ENCODE peak calls at places on chromosomes 4 and X, in five cellular contexts. K is right atrium auricular region, Z is HCT116, L is kidney, Q is ascending aorta. U is an unnamed sample.

GRCh38 chr4:149404143-149404542 is 411.5 kb downstream of the IQCM start:
- DNase-seq in L (no peak), Q (no peak), K (no peak), Z (no peak), U (no peak)

GRCh38 chr4:123750044-123750443 is 353.4 kb downstream of the SPRY1 start:
- DNase-seq in Q (no peak), K (no peak), Z (no peak), L (no peak), U (no peak)

GRCh38 chr4:155946486-155946885 is 7.2 kb downstream of the CTSO start:
- DNase-seq in Q (no peak), Z (no peak), L (no peak), K (no peak), U (no peak)

GRCh38 chrX:153924149-153924861 is 1.8 kb downstream of the ARHGAP4 start:
- DNase-seq in L (peak; percentile 75), K (no peak), Z (no peak), Q (no peak), U (no peak)

GRCh38 chr4:102858828-102859464 is 9.8 kb upstream of the CISD2 start:
- DNase-seq in L (no peak), Q (no peak), K (no peak), Z (no peak), U (no peak)

GRCh38 chr4:98345838-98346237 is 84.7 kb downstream of the RAP1GDS1 start:
- DNase-seq in L (no peak), Z (no peak), Q (no peak), K (no peak), U (no peak)

GRCh38 chr4:106986486-106986885 is 49.6 kb downstream of the DKK2 start:
- DNase-seq in L (no peak), Q (no peak), K (no peak), Z (no peak), U (no peak)

GRCh38 chr4:143246977-143247376 is 62.3 kb downstream of the USP38 start:
- DNase-seq in L (no peak), Z (no peak), K (no peak), Q (no peak), U (no peak)

GRCh38 chr4:145545538-145546224 is 64.0 kb downstream of the SMAD1 start:
- DNase-seq in Q (no peak), K (no peak), L (no peak), Z (peak; percentile 41), U (no peak)

GRCh38 chrX:149527705-149528104 is 13.1 kb upstream of the EOLA1 start:
- DNase-seq in L (no peak), Z (no peak), Q (no peak), K (no peak), U (no peak)

GRCh38 chr4:99998062-99998880 is 48.2 kb upstream of the H2AZ1 start:
- DNase-seq in K (no peak), Q (no peak), L (no peak), Z (peak; percentile 37), U (no peak)

GRCh38 chr4:169800541-169800940 is 42.8 kb upstream of the HPF1 start:
- DNase-seq in Z (no peak), Q (no peak), L (no peak), K (no peak), U (no peak)

GRCh38 chr4:40307627-40308497 is 27.3 kb upstream of the CHRNA9 start:
- DNase-seq in L (no peak), K (no peak), Z (no peak), Q (no peak), U (no peak)

GRCh38 chr4:139898293-139898692 is 232.7 kb downstream of the MGST2 start:
- DNase-seq in Q (no peak), L (no peak), K (no peak), Z (no peak), U (no peak)

GRCh38 chr4:76434901-76435688 is at the start of gene SHROOM3:
- DNase-seq in Q (no peak), L (no peak), Z (no peak), K (no peak), U (no peak)

GRCh38 chrX:2928583-2929434 is at the start of gene ARSD:
- DNase-seq in K (peak; percentile 88), Z (peak; percentile 55), Q (peak; percentile 82), L (peak; percentile 99), U (peak; percentile 61)
- H3K27ac ChIP-seq in K (peak within 1 kb of the TSS; percentile 93), Z (peak within 1 kb of the TSS; percentile 84), Q (peak within 1 kb of the TSS; percentile 99), L (peak within 1 kb of the TSS; percentile 84), U (peak within 1 kb of the TSS; percentile 78)

GRCh38 chrX:19168609-19169008 is 46.3 kb upstream of the ADGRG2 start:
- DNase-seq in K (no peak), Z (no peak), L (no peak), Q (no peak), U (no peak)
- H3K36me3 ChIP-seq in K (no peaks in the 10 kb centered on the region), Z (no peaks in the 10 kb centered on the region), L (no peaks in the 10 kb centered on the region), Q (no peaks in the 10 kb centered on the region), U (no peaks in the 10 kb centered on the region)

GRCh38 chr4:5708171-5708828 is at the start of gene EVC2:
- DNase-seq in Z (no peak), L (peak; percentile 92), Q (no peak), K (peak; percentile 79), U (no peak)
- H3K27ac ChIP-seq in Z (no peak within 1 kb of the TSS), L (peak within 1 kb of the TSS; percentile 43), Q (peak within 1 kb of the TSS; percentile 96), K (peak within 1 kb of the TSS; percentile 84), U (no peak within 1 kb of the TSS)

DNA sequence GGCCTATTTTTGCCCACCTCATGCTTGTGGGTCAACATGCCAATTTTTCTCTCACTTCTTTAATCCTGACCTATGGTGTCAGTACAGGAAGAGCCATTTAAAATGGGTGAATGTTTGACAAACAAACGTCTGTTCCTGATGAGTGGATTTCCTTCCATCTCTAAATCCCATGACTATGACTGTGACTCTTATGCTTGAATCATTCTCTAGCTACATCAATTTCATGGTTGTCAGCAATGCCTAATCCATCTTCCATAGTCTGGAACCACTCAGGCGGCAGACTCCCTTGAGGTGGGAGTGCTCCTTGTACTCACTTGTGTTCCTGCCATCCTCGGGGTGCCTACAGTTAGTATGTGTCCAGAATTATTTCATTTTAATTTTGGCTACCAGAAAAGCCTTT is 194.9 kb upstream of the RPS6KA3 start:
- DNase-seq in L (no peak), K (no peak), Q (no peak), Z (no peak), U (no peak)
- H3K36me3 ChIP-seq in L (no peaks in the 10 kb centered on the region), K (no peaks in the 10 kb centered on the region), Q (no peaks in the 10 kb centered on the region), Z (no peaks in the 10 kb centered on the region), U (no peaks in the 10 kb centered on the region)

DNA sequence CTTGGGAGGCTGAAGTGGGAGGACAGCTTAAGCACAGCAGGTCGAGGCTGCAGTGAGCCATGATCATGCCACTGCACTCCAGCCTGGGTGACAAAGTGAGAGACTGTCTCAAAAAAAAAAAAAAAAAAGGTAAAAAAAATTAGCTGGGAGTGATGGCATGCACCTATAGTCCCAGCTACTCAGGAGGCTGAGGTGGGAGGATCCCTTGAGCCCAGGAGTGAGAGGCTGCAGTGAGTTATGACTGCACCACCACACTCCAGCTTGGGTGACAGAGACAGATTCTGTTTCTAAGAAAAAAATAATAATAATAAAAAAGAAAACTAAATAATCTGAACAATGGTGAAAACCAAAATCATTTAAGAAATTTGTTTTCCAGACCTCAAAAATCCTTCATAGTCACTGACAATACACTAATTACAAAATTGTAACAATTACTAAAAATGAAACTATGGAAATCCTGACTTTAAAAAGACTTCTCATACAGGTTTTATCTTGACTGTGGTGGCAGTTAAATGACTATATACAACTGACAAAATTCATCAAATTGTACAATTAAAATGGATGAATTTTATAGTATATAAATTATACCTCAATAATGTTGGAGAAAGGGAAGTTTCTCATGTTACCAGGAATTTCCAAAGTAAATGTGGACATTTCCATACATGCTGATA is 31.3 kb downstream of the PHF8 start:
- DNase-seq in L (no peak), K (no peak), Z (no peak), Q (no peak), U (no peak)
- H3K27ac ChIP-seq in L (no peak overlapping the region), K (no peak overlapping the region), Z (no peak overlapping the region), Q (no peak overlapping the region), U (no peak overlapping the region)

U was measured in iPS DF 6.9.